ENCODE peak calls at places on chromosomes 13 and 19, in seven cellular contexts. P, G, X, I, D, R and T are unnamed samples.

GRCh38 chr13:92537485-92537884 is 689.1 kb upstream of the GPC6 start:
- DNase-seq in P (no peak), G (no peak), X (no peak), I (no peak), D (no peak), R (no peak), T (no peak)

GRCh38 chr19:39363909-39364457 is 21.8 kb downstream of the SAMD4B start:
- DNase-seq in P (no peak), G (peak; percentile 86), X (peak; percentile 78), I (no peak), D (no peak), R (no peak), T (no peak)

GRCh38 chr19:11205939-11206570 is 8.7 kb upstream of the KANK2 start:
- DNase-seq in P (no peak), G (no peak), X (no peak), I (no peak), D (no peak), R (no peak), T (no peak)

GRCh38 chr13:45511310-45512147 is 46.8 kb downstream of the COG3 start:
- DNase-seq in P (peak; percentile 72), G (no peak), X (peak; percentile 81), I (no peak), D (peak; percentile 32), R (no peak), T (peak; percentile 33)

GRCh38 chr19:33806434-33806881 is 9.8 kb downstream of the KCTD15 start:
- DNase-seq in P (no peak), G (no peak), X (no peak), I (no peak), D (no peak), R (no peak), T (peak; percentile 62)

GRCh38 chr13:111122631-111123030 is 7.5 kb downstream of the ARHGEF7 start:
- DNase-seq in P (no peak), G (no peak), X (no peak), I (no peak), D (no peak), R (no peak), T (no peak)

GRCh38 chr13:99382428-99383133 is 75.4 kb upstream of the GPR183 start:
- DNase-seq in P (no peak), G (peak; percentile 50), X (no peak), I (no peak), D (no peak), R (peak; percentile 67), T (peak; percentile 45)

GRCh38 chr19:1324792-1325567 is 39.3 kb downstream of the EFNA2 start:
- DNase-seq in P (peak; percentile 82), G (peak; percentile 81), X (peak; percentile 74), I (peak; percentile 13), D (no peak), R (peak; percentile 68), T (peak; percentile 61)

GRCh38 chr19:6828306-6828697 is 55.8 kb downstream of the VAV1 start:
- DNase-seq in P (no peak), G (no peak), X (no peak), I (no peak), D (no peak), R (no peak), T (no peak)

GRCh38 chr19:14603990-14604387 is 21.1 kb downstream of the CLEC17A start:
- DNase-seq in P (no peak), G (no peak), X (no peak), I (no peak), D (no peak), R (no peak), T (no peak)

GRCh38 chr13:112177459-112177858 is 110.5 kb downstream of the SOX1 start:
- DNase-seq in P (no peak), G (no peak), X (no peak), I (no peak), D (no peak), R (no peak), T (no peak)

DNA sequence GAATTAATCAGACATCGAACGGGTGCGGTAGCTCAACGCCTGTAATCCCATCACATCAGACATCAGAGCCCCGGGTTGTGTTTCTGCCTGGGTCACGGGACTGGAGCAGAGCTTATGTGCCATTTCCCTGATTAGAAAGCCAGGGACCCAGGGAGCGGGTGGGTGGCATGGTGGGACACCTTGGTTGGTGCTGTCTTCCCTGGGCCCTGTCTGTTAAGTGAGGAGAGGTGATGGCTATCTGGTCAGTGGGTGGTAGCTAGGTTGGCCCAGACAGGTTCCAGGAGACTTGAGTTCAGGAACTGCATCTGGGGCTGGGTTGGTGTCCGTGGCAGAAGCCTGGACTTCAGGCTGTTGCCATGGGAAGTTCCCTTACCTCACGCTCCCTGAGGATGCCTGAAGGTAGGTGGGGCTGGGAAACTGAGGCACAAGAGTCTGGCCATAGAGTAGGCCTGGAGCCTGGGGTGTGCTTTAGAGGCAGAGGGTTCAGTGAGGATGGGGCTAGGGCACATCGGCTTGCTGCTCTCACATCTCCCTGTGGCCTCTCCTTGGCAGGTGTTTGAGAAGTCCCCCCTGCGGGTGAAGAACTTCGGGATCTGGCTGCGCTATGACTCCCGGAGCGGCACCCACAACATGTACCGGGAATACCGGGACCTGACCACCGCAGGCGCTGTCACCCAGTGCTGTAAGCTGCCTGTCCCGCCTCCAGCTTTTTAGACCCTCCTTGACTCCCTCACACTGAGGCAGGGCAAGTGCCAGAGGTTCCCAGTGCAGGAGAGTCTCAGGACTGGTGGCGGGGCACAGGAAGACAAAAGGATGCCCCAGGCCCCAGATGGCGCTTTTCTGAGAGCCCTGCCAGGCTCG is 2.1 kb downstream of the RPL18A start:
- DNase-seq in P (no peak), G (no peak), X (no peak), I (no peak), D (no peak), R (no peak), T (no peak)
- H3K4me3 ChIP-seq in P (peak overlapping the region; percentile 96), G (no peak overlapping the region), X (peak overlapping the region; percentile 88), I (no peak overlapping the region), D (no peak overlapping the region), R (peak overlapping the region; percentile 100), T (peak overlapping the region; percentile 92)

GRCh38 chr13:43880930-43881329 is 1.2 kb downstream of the LACC1 start:
- DNase-seq in P (no peak), G (no peak), X (no peak), I (no peak), D (no peak), R (no peak), T (no peak)
- H3K4me3 ChIP-seq in P (no peak overlapping the region), G (no peak overlapping the region), X (no peak overlapping the region), I (no peak overlapping the region), D (no peak overlapping the region), R (peak overlapping the region; percentile 83), T (no peak overlapping the region)

DNA sequence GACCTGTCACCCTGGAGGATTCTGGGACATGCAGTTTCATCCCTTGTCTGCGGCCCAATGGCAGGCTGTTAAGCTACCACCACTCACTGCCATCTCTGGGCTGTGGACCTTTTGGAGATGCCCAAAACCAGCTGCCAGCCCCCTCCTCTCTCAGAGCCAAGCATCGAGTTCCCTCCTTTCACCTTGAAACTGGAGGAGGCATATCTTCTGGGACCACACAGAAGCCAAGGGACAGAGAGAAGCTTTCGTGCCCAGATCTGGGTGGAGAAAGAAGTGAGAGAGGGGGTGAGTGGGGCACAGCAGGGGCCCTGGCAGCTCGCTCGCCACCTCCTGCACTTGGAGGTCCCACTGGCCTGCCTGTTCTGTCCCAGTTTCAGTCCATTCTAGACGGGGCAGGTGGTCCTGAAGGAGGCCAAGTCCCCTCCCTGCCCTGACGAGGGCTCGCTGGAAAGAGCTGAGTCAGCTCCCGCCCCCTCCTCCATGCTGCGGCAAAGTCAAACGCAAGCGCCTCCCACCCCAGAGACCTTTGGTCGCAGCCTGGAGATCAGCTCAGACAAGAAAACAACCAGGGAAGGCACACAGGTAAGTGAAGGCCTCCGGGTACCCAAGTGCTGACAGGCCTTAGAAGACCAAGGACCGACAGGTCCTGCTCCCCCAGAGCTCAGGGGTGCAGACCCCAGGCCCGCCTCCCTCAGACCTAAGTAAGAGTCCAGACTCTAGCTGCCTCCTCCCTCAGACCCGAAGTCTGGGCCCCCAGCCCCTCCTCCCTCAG is 3.8 kb downstream of the BCAT2 start:
- DNase-seq in P (peak; percentile 88), G (no peak), X (peak; percentile 53), I (no peak), D (peak; percentile 41), R (peak; percentile 88), T (peak; percentile 76)
- H3K4me3 ChIP-seq in P (peak overlapping the region; percentile 78), G (no peak overlapping the region), X (no peak overlapping the region), I (no peak overlapping the region), D (no peak overlapping the region), R (peak overlapping the region; percentile 54), T (peak overlapping the region; percentile 3)

GRCh38 chr13:33353210-33353609 is 67.7 kb upstream of the STARD13 start:
- DNase-seq in P (no peak), G (peak; percentile 78), X (no peak), I (no peak), D (peak; percentile 35), R (no peak), T (peak; percentile 51)
- H3K4me3 ChIP-seq in P (no peak overlapping the region), G (no peak overlapping the region), X (no peak overlapping the region), I (no peak overlapping the region), D (no peak overlapping the region), R (no peak overlapping the region), T (no peak overlapping the region)

GRCh38 chr13:79468402-79468801 is 12.6 kb upstream of the NDFIP2 start:
- DNase-seq in P (no peak), G (no peak), X (no peak), I (no peak), D (no peak), R (no peak), T (no peak)
- H3K4me3 ChIP-seq in P (no peak overlapping the region), G (no peak overlapping the region), X (no peak overlapping the region), I (no peak overlapping the region), D (no peak overlapping the region), R (no peak overlapping the region), T (no peak overlapping the region)